ENCODE peak calls at places on chromosomes 3 and 15, in six cellular contexts. S is Peyer's patch, Y is body of pancreas, D is heart left ventricle, C is endothelial cell of umbilical vein, T is IMR-90. J is an unnamed sample.

GRCh38 chr15:68028137-68028771 is 25.9 kb upstream of the PIAS1 start:
- DNase-seq in S (no peak), Y (no peak), D (no peak), C (no peak), T (no peak), J (no peak)

GRCh38 chr3:100175637-100176250 is 61.4 kb upstream of the FILIP1L start:
- DNase-seq in S (no peak), Y (no peak), D (no peak), C (no peak), T (no peak), J (no peak)

GRCh38 chr3:103644450-103644849 is 1209.6 kb downstream of the ZPLD1 start:
- DNase-seq in S (no peak), Y (no peak), D (no peak), C (no peak), T (no peak), J (no peak)

GRCh38 chr15:101167791-101168462 is 83.9 kb downstream of the CHSY1 start:
- DNase-seq in S (no peak), Y (peak), D (peak), C (peak), T (peak), J (peak)

GRCh38 chr3:67154429-67154828 is 156.3 kb downstream of the KBTBD8 start:
- DNase-seq in S (no peak), Y (no peak), D (no peak), C (no peak), T (no peak), J (no peak)

GRCh38 chr3:148998715-148999413 is 7.5 kb downstream of the GYG1 start:
- DNase-seq in S (no peak), Y (no peak), D (no peak), C (no peak), T (peak), J (no peak)

GRCh38 chr15:58261368-58261767 is 123.2 kb downstream of the AQP9 start:
- DNase-seq in S (no peak), Y (no peak), D (no peak), C (no peak), T (no peak), J (no peak)

GRCh38 chr3:141769171-141769894 is 6.1 kb downstream of the GRK7 start:
- DNase-seq in S (no peak), Y (no peak), D (no peak), C (peak), T (peak), J (peak)

GRCh38 chr15:96296264-96296663 is 34.2 kb upstream of the NR2F2 start:
- DNase-seq in S (no peak), Y (no peak), D (no peak), C (no peak), T (peak), J (no peak)

GRCh38 chr3:142976621-142977398 is 13.3 kb upstream of the PAQR9 start:
- DNase-seq in S (no peak), Y (peak), D (peak), C (peak), T (peak), J (peak)

DNA sequence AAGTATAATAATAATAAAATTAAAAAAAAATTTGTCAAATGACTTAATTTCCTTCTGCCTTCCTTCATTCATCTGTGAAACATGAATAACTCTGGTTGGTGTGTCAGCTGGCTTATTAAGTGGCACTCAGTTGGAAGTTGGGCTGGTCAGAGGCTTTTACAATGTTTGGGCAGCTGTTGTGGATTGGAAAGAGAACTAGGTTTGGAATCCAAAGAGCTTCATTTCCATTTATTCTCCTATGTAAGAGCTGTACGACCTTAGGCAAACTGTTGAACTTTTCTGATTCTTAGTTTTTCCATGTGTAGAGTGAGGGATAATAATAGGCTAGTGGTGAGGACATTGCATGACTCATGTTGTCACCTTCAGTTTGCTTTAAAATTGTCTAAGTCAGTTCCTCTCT is 606.7 kb downstream of the PDCD6IP start:
- DNase-seq in S (no peak), Y (no peak), D (no peak), C (no peak), T (no peak), J (no peak)
- TF ChIP-seq POLR2A in S (no peak), Y (no peak), D (no peak), C (no peak), T (no peak), J (no peak)

DNA sequence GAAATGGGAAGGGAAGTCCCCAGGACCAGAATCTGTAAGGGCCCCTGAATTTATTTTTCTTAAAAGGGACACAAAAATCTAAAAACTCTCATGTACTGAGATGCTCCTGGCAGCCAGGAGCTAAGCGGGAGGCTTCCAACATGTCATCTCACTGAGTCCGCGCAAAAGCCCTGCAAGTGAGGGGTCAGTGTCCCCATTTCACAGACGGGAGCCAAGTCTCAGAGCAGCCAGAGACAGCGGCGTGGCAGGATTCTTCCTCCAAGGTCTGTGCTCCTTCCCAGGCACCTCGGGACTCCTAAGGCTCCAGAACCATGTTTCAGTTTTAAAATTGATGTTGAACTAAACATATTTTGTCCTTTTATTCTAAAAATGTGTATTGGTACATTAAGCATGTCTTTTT is 114.8 kb downstream of the ADCY5 start:
- DNase-seq in S (no peak), Y (no peak), D (no peak), C (no peak), T (no peak), J (no peak)
- TF ChIP-seq POLR2A in S (no peak), Y (no peak), D (no peak), C (no peak), T (no peak), J (no peak)

GRCh38 chr15:83011271-83012037 is at the start of gene C15orf40:
- DNase-seq in S (peak), Y (peak), D (peak), C (peak), T (peak), J (peak)
- TF ChIP-seq POLR2A in S (peak), Y (peak), D (peak), C (peak), T (peak), J (peak)

GRCh38 chr3:46978985-46979944 is at the start of gene NBEAL2:
- DNase-seq in S (peak), Y (peak), D (peak), C (peak), T (peak), J (peak)

GRCh38 chr3:46979958-46980497 is 562 bp downstream of the NBEAL2 start:
- DNase-seq in S (peak), Y (peak), D (no peak), C (no peak), T (no peak), J (peak)

GRCh38 chr3:46976326-46977190 is at the start of gene CCDC12:
- DNase-seq in S (peak), Y (peak), D (peak), C (peak), T (peak), J (peak)

GRCh38 chr3:46978381-46978780 is 1.1 kb upstream of the NBEAL2 start:
- DNase-seq in S (no peak), Y (no peak), D (no peak), C (no peak), T (no peak), J (no peak)

DNA sequence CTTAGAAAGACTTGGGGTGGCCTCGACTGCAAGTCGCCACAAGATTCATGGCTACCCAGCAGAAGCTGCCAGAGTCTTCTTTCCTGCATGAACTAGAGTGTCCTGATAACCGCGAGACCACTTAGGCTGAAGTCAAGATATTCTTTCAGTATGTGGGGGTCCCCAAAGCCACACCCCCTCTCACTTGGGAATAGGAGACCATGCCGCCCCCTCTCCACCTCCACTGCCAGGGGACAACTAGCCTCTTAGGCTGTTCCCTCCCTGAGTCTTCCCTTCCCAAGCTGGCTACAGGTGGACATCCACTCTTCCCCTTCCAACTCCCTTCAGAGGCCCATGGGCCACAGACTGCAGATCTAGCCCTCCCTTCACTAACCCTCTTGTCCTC is 1.3 kb upstream of the CCDC12 start:
- DNase-seq in S (no peak), Y (no peak), D (no peak), C (no peak), T (no peak), J (no peak)
- TF ChIP-seq POLR2A in S (no peak), Y (no peak), D (no peak), C (no peak), T (no peak), J (no peak)

GRCh38 chr3:122019493-122019892 is 2.6 kb downstream of the ILDR1 start:
- DNase-seq in S (no peak), Y (no peak), D (no peak), C (no peak), T (no peak), J (no peak)

GRCh38 chr3:122023335-122023734 is 1.3 kb upstream of the ILDR1 start:
- DNase-seq in S (no peak), Y (no peak), D (no peak), C (no peak), T (no peak), J (no peak)

GRCh38 chr3:122024800-122025199 is 2.8 kb upstream of the ILDR1 start:
- DNase-seq in S (no peak), Y (no peak), D (no peak), C (no peak), T (no peak), J (peak)

GRCh38 chr3:122021811-122022401 is at the start of gene ILDR1:
- DNase-seq in S (peak), Y (peak), D (no peak), C (no peak), T (no peak), J (no peak)

GRCh38 chr3:122021037-122021436 is 1.0 kb downstream of the ILDR1 start:
- DNase-seq in S (no peak), Y (no peak), D (no peak), C (no peak), T (no peak), J (no peak)
- TF ChIP-seq POLR2A in S (no peak), Y (no peak), D (no peak), C (no peak), T (no peak), J (no peak)

DNA sequence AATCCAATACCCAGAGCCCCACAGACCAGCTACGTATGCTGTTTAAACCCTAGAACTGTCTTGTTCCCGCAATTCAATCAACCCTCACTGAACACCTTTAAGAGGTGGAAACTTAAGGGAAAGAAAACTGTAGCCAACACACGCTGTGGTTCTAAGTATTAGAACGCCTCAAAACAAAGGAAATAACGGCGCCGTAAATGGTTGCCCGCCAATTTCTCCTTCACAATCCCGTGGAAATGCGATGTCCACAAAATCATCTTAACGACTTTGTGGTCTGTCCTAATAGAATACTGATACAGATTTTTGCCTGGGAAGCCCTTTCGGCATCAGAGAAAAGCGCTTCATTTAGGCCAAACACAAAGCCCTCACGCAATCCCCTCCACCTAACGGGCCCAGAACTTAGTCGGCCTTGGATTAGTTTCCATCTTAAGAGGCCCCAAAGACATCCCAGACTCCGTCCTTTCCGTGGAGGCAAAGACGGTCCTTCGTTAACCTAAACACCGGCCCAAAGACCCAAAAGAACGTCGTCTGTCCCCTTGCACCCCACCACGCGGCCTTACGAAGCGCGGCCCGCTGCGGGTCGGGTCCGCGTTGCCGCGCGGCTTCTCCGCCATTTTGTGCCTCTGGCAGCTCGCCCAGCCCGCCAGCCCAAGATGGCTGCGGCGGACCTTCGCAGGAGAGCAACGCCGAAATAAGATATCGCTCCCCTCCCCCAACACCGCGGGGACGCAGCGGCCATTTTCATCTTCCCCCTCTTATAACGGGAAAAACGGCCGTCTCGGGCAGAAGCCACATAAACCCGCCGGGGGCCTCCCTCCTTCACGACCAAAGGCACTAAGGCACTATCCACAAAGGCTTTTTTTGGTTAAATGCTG is 763 bp downstream of the TRA2B start:
- DNase-seq in S (peak), Y (peak), D (peak), C (peak), T (peak), J (peak)
- TF ChIP-seq POLR2A in S (peak), Y (no peak), D (no peak), C (no peak), T (no peak), J (no peak)

DNA sequence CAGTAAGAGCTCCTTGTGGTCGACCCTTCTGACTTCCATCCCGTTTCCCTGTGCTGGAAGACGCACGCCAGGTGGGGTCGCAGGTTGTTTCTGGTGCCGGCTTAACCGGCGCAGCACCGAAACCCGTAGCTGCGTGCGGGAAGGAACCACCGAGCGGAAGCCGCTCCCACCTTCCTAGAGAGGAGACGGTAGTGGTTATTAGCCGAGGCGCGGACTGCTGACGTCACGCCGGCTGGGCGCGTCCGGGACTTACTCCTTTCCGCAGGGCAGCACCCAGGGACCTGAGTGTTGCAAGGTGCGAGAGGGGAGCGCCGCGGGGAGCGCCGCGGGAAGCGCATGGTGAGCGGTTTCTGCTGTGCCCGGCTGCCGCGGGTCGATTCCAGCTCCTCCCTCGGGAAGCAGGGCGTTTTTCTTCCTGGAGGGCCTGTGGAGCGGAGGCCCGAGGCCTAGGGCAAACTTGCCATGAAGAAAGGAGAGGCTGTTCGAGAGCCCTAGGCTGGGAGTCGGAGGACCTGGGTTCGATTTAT is at the start of gene ZNF501:
- DNase-seq in S (peak), Y (peak), D (peak), C (peak), T (peak), J (peak)
- TF ChIP-seq POLR2A in S (peak), Y (peak), D (peak), C (peak), T (no peak), J (no peak)

J was measured in erythroblast.